ENCODE peak calls at places on chromosome 6, in four cellular contexts. One of them, this sample, is unnamed.

GRCh38 chr6:11241793-11242201 is 9.3 kb upstream of the NEDD9 start:
- DNase-seq in ovary: peak; percentile 83
- DNase-seq in vagina: no peak
- DNase-seq in endodermal cell: peak; percentile 95
- DNase-seq in this sample: no peak

GRCh38 chr6:340991-341827 is 48.9 kb downstream of the DUSP22 start:
- DNase-seq in ovary: no peak
- DNase-seq in vagina: no peak
- DNase-seq in endodermal cell: no peak
- DNase-seq in this sample: no peak

GRCh38 chr6:160022101-160022500 is 53.2 kb downstream of the IGF2R start:
- DNase-seq in ovary: no peak
- DNase-seq in vagina: no peak
- DNase-seq in endodermal cell: no peak
- DNase-seq in this sample: no peak

GRCh38 chr6:20038385-20038784 is 173.9 kb downstream of the MBOAT1 start:
- DNase-seq in ovary: no peak
- DNase-seq in vagina: no peak
- DNase-seq in endodermal cell: no peak
- DNase-seq in this sample: no peak

GRCh38 chr6:18733921-18734550 is 346.9 kb downstream of the RNF144B start:
- DNase-seq in ovary: no peak
- DNase-seq in vagina: no peak
- DNase-seq in endodermal cell: no peak
- DNase-seq in this sample: no peak

GRCh38 chr6:168658059-168658458 is 217.1 kb downstream of the SMOC2 start:
- DNase-seq in ovary: no peak
- DNase-seq in vagina: no peak
- DNase-seq in endodermal cell: peak; percentile 57
- DNase-seq in this sample: no peak

GRCh38 chr6:143579703-143580102 is 68.2 kb upstream of the FUCA2 start:
- DNase-seq in ovary: no peak
- DNase-seq in vagina: no peak
- DNase-seq in endodermal cell: no peak
- DNase-seq in this sample: no peak

GRCh38 chr6:73649783-73650182 is 4.0 kb downstream of the SLC17A5 start:
- DNase-seq in ovary: no peak
- DNase-seq in vagina: no peak
- DNase-seq in endodermal cell: no peak
- DNase-seq in this sample: no peak

GRCh38 chr6:150905769-150906168 is 40.3 kb downstream of the MTHFD1L start:
- DNase-seq in ovary: no peak
- DNase-seq in vagina: no peak
- DNase-seq in endodermal cell: no peak
- DNase-seq in this sample: no peak

GRCh38 chr6:40899684-40900155 is 139.3 kb downstream of the UNC5CL start:
- DNase-seq in ovary: no peak
- DNase-seq in vagina: no peak
- DNase-seq in endodermal cell: peak; percentile 60
- DNase-seq in this sample: no peak

GRCh38 chr6:508614-509013 is 117.1 kb downstream of the IRF4 start:
- DNase-seq in ovary: no peak
- DNase-seq in vagina: no peak
- DNase-seq in endodermal cell: no peak
- DNase-seq in this sample: no peak

GRCh38 chr6:29200767-29201662 is 30.3 kb downstream of the OR2J2 start:
- DNase-seq in ovary: no peak
- DNase-seq in vagina: no peak
- DNase-seq in endodermal cell: no peak
- DNase-seq in this sample: no peak

GRCh38 chr6:112114577-112115223 is 27.3 kb downstream of the FAM229B start:
- DNase-seq in ovary: no peak
- DNase-seq in vagina: no peak
- DNase-seq in endodermal cell: no peak
- DNase-seq in this sample: no peak

GRCh38 chr6:137045221-137045789 is 540 bp upstream of the IL20RA start:
- DNase-seq in ovary: no peak
- DNase-seq in vagina: no peak
- DNase-seq in endodermal cell: no peak
- DNase-seq in this sample: no peak

GRCh38 chr6:137046871-137047412 is 2.2 kb upstream of the IL20RA start:
- DNase-seq in ovary: no peak
- DNase-seq in vagina: no peak
- DNase-seq in endodermal cell: no peak
- DNase-seq in this sample: no peak

GRCh38 chr6:137044366-137045220 is at the start of gene IL20RA:
- DNase-seq in ovary: peak; percentile 60
- DNase-seq in vagina: no peak
- DNase-seq in endodermal cell: peak; percentile 81
- DNase-seq in this sample: no peak

GRCh38 chr6:137040393-137040792 is 4.4 kb downstream of the IL20RA start:
- DNase-seq in ovary: no peak
- DNase-seq in vagina: no peak
- DNase-seq in endodermal cell: no peak
- DNase-seq in this sample: no peak

DNA sequence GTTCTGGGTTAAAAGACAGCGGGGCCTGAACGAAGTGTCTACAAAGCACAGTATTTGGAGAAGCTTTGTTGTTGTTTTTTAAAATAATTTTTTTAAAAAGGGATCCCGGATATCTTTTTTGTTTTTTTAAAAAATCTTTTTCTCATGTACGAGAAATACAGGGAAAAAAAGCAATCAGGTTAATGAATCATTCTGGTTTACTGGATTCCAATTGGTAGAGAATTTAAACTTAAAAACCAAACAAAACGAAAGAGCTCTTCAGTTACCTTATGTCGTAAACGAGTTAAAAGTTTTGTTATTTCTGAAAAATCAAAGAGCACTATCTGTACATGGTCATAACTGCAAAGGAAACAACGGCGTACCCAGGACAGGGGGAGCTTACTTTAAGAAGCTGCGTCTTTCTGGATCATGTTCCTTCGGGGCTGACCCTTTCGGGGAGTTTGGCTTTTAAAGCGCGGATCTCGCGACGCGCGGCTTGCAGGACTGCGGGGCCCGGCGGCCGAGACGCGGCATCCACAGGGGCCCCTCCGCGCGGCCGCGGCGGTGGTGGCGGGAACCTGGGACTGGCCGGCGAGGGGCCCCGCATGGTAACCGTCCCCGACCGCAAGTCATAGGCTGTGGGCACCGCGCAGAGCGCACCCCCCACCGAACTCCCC is 927 bp downstream of the IL20RA start:
- DNase-seq in ovary: no peak
- DNase-seq in vagina: no peak
- DNase-seq in endodermal cell: no peak
- DNase-seq in this sample: no peak
- H3K27ac ChIP-seq in ovary: peak overlapping the region; percentile 54
- H3K27ac ChIP-seq in vagina: peak overlapping the region; percentile 82
- H3K27ac ChIP-seq in endodermal cell: no peak overlapping the region
- H3K27ac ChIP-seq in this sample: no peak overlapping the region

DNA sequence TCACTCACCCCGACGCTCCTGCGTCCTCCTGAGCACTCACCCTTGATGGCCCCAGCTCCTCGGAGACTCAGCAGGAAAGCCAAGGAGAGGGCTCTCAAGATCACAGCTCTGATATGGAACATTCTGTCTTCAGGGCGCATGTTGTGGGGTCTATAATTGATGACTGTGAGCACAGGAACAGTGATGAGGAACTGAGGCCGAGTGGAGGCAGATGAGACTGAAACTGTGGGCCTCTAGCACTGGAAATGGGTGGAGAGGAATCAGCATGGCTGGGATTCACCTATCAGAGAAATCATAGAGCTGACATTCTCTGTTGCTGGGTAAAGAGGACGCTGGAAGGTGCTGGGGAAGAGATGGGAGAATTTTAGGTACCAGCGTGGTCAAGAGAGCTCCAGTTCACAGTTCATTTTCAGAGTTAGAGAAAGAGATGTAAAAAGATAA is at the start of gene HLA-DPA1:
- DNase-seq in ovary: no peak
- DNase-seq in vagina: no peak
- DNase-seq in endodermal cell: peak; percentile 66
- DNase-seq in this sample: no peak
- H3K4me3 ChIP-seq in ovary: no peak within 1 kb of the TSS
- H3K4me3 ChIP-seq in vagina: peak within 1 kb of the TSS; percentile 31
- H3K4me3 ChIP-seq in endodermal cell: no peak within 1 kb of the TSS
- H3K4me3 ChIP-seq in this sample: peak within 1 kb of the TSS; percentile 44

GRCh38 chr6:127516676-127517273 is 2.4 kb downstream of the MTCL3 start:
- DNase-seq in ovary: no peak
- DNase-seq in vagina: no peak
- DNase-seq in endodermal cell: peak; percentile 87
- DNase-seq in this sample: peak; percentile 76

GRCh38 chr6:127515234-127515793 is 3.8 kb downstream of the MTCL3 start:
- DNase-seq in ovary: peak; percentile 30
- DNase-seq in vagina: no peak
- DNase-seq in endodermal cell: peak; percentile 88
- DNase-seq in this sample: no peak

GRCh38 chr6:127514396-127515227 is 4.5 kb downstream of the MTCL3 start:
- DNase-seq in ovary: peak; percentile 44
- DNase-seq in vagina: no peak
- DNase-seq in endodermal cell: peak; percentile 89
- DNase-seq in this sample: peak; percentile 79

GRCh38 chr6:127517698-127518097 is 1.4 kb downstream of the MTCL3 start:
- DNase-seq in ovary: no peak
- DNase-seq in vagina: no peak
- DNase-seq in endodermal cell: no peak
- DNase-seq in this sample: no peak

DNA sequence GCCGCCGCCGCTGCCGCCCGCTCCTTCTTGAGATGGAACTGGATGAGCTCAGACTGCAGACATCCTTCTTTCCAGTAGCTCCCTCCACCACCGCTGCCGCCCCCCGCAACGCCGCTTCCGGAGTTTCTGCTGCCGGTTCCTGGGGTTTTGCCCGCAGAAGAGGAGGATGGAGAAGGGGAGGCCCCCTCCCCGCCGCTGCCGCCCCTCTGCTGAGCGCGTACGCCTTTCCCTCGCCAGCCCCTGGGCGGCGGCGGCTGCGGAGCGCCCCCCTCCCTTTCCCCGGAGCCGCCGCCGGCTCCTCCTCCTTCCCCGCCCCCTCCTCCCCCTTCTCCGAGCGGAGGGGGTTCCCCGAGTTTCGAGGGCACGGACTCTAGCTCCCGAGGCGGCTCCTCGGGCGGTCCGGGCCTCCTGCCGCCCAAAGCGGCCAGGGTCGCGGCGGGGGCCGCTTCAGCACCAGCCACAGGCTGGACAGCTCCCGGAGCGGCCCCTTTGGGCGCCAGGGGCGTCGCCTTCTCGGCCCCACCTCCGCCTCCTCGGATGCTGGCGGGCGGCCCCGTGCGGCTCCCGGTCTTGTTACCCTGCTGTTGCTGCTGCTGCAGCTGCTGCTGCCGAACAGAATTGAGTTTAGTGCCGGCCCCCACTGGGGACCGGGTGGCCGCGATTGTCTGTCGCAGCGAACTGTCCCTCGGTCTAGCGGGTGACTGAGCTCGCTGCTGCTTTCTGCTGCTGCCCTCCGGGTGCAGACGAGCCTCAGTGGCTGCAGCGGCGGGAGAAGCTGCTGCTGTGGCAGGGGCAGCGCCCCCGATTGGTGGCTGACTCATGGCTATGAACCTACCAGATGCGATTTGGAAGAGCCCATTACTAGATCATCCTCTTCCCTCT is 3.1 kb downstream of the MTCL3 start:
- DNase-seq in ovary: peak; percentile 74
- DNase-seq in vagina: no peak
- DNase-seq in endodermal cell: peak; percentile 91
- DNase-seq in this sample: peak; percentile 67
- H3K27ac ChIP-seq in ovary: no peak overlapping the region
- H3K27ac ChIP-seq in vagina: peak overlapping the region; percentile 1
- H3K27ac ChIP-seq in endodermal cell: peak overlapping the region; percentile 86
- H3K27ac ChIP-seq in this sample: peak overlapping the region; percentile 90

DNA sequence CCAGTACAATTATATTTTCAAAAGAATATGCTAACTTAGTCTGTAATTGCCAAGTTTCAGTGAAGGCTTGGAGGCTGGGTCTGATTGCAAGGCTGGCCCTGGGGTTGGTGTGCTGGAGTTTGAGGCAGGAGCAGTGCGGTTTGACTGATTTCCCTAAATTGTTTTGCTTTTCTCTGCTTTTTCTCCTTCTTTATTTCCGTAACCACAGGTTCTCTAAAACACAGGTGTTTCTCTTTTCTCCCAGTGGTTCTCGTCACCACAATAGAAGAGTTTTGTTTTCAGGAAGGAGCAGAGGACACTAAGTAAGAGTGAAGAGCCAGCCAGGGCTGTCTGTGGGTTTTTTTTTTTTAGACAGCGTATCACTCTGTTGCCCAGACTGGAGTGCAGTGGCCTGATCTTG is 8.2 kb upstream of the SNX9 start:
- DNase-seq in ovary: no peak
- DNase-seq in vagina: no peak
- DNase-seq in endodermal cell: no peak
- DNase-seq in this sample: no peak
- H3K4me3 ChIP-seq in ovary: no peak overlapping the region
- H3K4me3 ChIP-seq in vagina: no peak overlapping the region
- H3K4me3 ChIP-seq in endodermal cell: no peak overlapping the region
- H3K4me3 ChIP-seq in this sample: no peak overlapping the region

GRCh38 chr6:54085047-54085446 is 26.2 kb upstream of the MLIP start:
- DNase-seq in ovary: no peak
- DNase-seq in vagina: no peak
- DNase-seq in endodermal cell: no peak
- DNase-seq in this sample: no peak
- H3K27ac ChIP-seq in ovary: no peak overlapping the region
- H3K27ac ChIP-seq in vagina: no peak overlapping the region
- H3K27ac ChIP-seq in endodermal cell: no peak overlapping the region
- H3K27ac ChIP-seq in this sample: peak overlapping the region; percentile 70

This sample was measured in dorsolateral prefrontal cortex.